ENCODE peak calls at places on chromosomes 4 and X, in six cellular contexts. One of them, this sample, is unnamed.

GRCh38 chr4:176319704-176320339 is at the start of gene SPCS3:
- DNase-seq in activated B cell treated with CpG ODN at 0.5 μM for 24 hours: peak
- DNase-seq in B cell: peak
- DNase-seq in body of pancreas: peak
- DNase-seq in GM23338: peak
- DNase-seq in progenitor cell of endocrine pancreas: peak
- DNase-seq in this sample: peak

GRCh38 chrX:31508338-31508737 is 436.5 kb upstream of the FTHL17 start:
- DNase-seq in body of pancreas: peak
- DNase-seq in B cell: no peak
- DNase-seq in GM23338: peak
- DNase-seq in activated B cell treated with CpG ODN at 0.5 μM for 24 hours: no peak
- DNase-seq in progenitor cell of endocrine pancreas: no peak
- DNase-seq in this sample: no peak

GRCh38 chr4:149293233-149293632 is 522.4 kb downstream of the IQCM start:
- DNase-seq in GM23338: no peak
- DNase-seq in activated B cell treated with CpG ODN at 0.5 μM for 24 hours: no peak
- DNase-seq in progenitor cell of endocrine pancreas: no peak
- DNase-seq in B cell: no peak
- DNase-seq in body of pancreas: no peak
- DNase-seq in this sample: no peak

GRCh38 chrX:115939070-115939469 is 231.5 kb upstream of the AGTR2 start:
- DNase-seq in B cell: no peak
- DNase-seq in progenitor cell of endocrine pancreas: no peak
- DNase-seq in GM23338: no peak
- DNase-seq in body of pancreas: no peak
- DNase-seq in activated B cell treated with CpG ODN at 0.5 μM for 24 hours: no peak
- DNase-seq in this sample: no peak

GRCh38 chr4:142607976-142608375 is 238.1 kb downstream of the INPP4B start:
- DNase-seq in activated B cell treated with CpG ODN at 0.5 μM for 24 hours: no peak
- DNase-seq in B cell: no peak
- DNase-seq in progenitor cell of endocrine pancreas: no peak
- DNase-seq in GM23338: no peak
- DNase-seq in body of pancreas: no peak
- DNase-seq in this sample: no peak

GRCh38 chr4:186936496-186937375 is 213.1 kb upstream of the FAT1 start:
- DNase-seq in progenitor cell of endocrine pancreas: no peak
- DNase-seq in B cell: no peak
- DNase-seq in activated B cell treated with CpG ODN at 0.5 μM for 24 hours: no peak
- DNase-seq in GM23338: no peak
- DNase-seq in body of pancreas: peak
- DNase-seq in this sample: no peak

GRCh38 chrX:123357941-123358340 is 173.9 kb downstream of the GRIA3 start:
- DNase-seq in body of pancreas: no peak
- DNase-seq in GM23338: no peak
- DNase-seq in progenitor cell of endocrine pancreas: no peak
- DNase-seq in activated B cell treated with CpG ODN at 0.5 μM for 24 hours: no peak
- DNase-seq in B cell: no peak
- DNase-seq in this sample: no peak

GRCh38 chrX:49273181-49273727 is 3.7 kb downstream of the PPP1R3F start:
- DNase-seq in body of pancreas: no peak
- DNase-seq in progenitor cell of endocrine pancreas: no peak
- DNase-seq in GM23338: no peak
- DNase-seq in B cell: no peak
- DNase-seq in activated B cell treated with CpG ODN at 0.5 μM for 24 hours: no peak
- DNase-seq in this sample: no peak

GRCh38 chrX:139554991-139555675 is 24.6 kb downstream of the F9 start:
- DNase-seq in B cell: no peak
- DNase-seq in body of pancreas: no peak
- DNase-seq in progenitor cell of endocrine pancreas: no peak
- DNase-seq in activated B cell treated with CpG ODN at 0.5 μM for 24 hours: no peak
- DNase-seq in GM23338: peak
- DNase-seq in this sample: no peak

GRCh38 chr4:142416121-142416520 is 430.0 kb downstream of the INPP4B start:
- DNase-seq in body of pancreas: no peak
- DNase-seq in progenitor cell of endocrine pancreas: no peak
- DNase-seq in activated B cell treated with CpG ODN at 0.5 μM for 24 hours: no peak
- DNase-seq in B cell: no peak
- DNase-seq in GM23338: no peak
- DNase-seq in this sample: no peak

GRCh38 chr4:81472249-81473085 is 760 bp upstream of the RASGEF1B start:
- DNase-seq in activated B cell treated with CpG ODN at 0.5 μM for 24 hours: no peak
- DNase-seq in body of pancreas: peak
- DNase-seq in GM23338: peak
- DNase-seq in B cell: peak
- DNase-seq in progenitor cell of endocrine pancreas: no peak
- DNase-seq in this sample: no peak

GRCh38 chrX:129842510-129843208 is 1.0 kb downstream of the ZDHHC9 start:
- DNase-seq in progenitor cell of endocrine pancreas: peak
- DNase-seq in B cell: no peak
- DNase-seq in body of pancreas: peak
- DNase-seq in activated B cell treated with CpG ODN at 0.5 μM for 24 hours: no peak
- DNase-seq in GM23338: peak
- DNase-seq in this sample: no peak

GRCh38 chr4:140884431-140885058 is 128.4 kb upstream of the TBC1D9 start:
- DNase-seq in progenitor cell of endocrine pancreas: no peak
- DNase-seq in B cell: peak
- DNase-seq in GM23338: peak
- DNase-seq in activated B cell treated with CpG ODN at 0.5 μM for 24 hours: no peak
- DNase-seq in body of pancreas: peak
- DNase-seq in this sample: no peak

GRCh38 chrX:135931644-135932487 is 38.4 kb downstream of the SAGE1 start:
- DNase-seq in progenitor cell of endocrine pancreas: peak
- DNase-seq in activated B cell treated with CpG ODN at 0.5 μM for 24 hours: peak
- DNase-seq in B cell: peak
- DNase-seq in GM23338: peak
- DNase-seq in body of pancreas: peak
- DNase-seq in this sample: no peak

GRCh38 chr4:111602848-111603247 is 542.4 kb upstream of the FAM241A start:
- DNase-seq in GM23338: peak
- DNase-seq in B cell: no peak
- DNase-seq in progenitor cell of endocrine pancreas: no peak
- DNase-seq in body of pancreas: no peak
- DNase-seq in activated B cell treated with CpG ODN at 0.5 μM for 24 hours: no peak
- DNase-seq in this sample: no peak

GRCh38 chr4:101621120-101621519 is 169.4 kb upstream of the BANK1 start:
- DNase-seq in activated B cell treated with CpG ODN at 0.5 μM for 24 hours: no peak
- DNase-seq in body of pancreas: no peak
- DNase-seq in progenitor cell of endocrine pancreas: no peak
- DNase-seq in B cell: no peak
- DNase-seq in GM23338: no peak
- DNase-seq in this sample: no peak

GRCh38 chr4:159197260-159197884 is 94.5 kb downstream of the RAPGEF2 start:
- DNase-seq in GM23338: no peak
- DNase-seq in progenitor cell of endocrine pancreas: no peak
- DNase-seq in activated B cell treated with CpG ODN at 0.5 μM for 24 hours: no peak
- DNase-seq in body of pancreas: no peak
- DNase-seq in B cell: no peak
- DNase-seq in this sample: no peak

GRCh38 chr4:124019749-124020549 is 623.4 kb downstream of the SPRY1 start:
- DNase-seq in body of pancreas: no peak
- DNase-seq in GM23338: no peak
- DNase-seq in activated B cell treated with CpG ODN at 0.5 μM for 24 hours: no peak
- DNase-seq in progenitor cell of endocrine pancreas: no peak
- DNase-seq in B cell: no peak
- DNase-seq in this sample: no peak

GRCh38 chrX:153935326-153935851 is 552 bp upstream of the NAA10 start:
- DNase-seq in progenitor cell of endocrine pancreas: no peak
- DNase-seq in activated B cell treated with CpG ODN at 0.5 μM for 24 hours: no peak
- DNase-seq in body of pancreas: no peak
- DNase-seq in GM23338: peak
- DNase-seq in B cell: no peak
- DNase-seq in this sample: no peak

GRCh38 chrX:32483534-32484136 is 727.7 kb downstream of the DMD start:
- DNase-seq in progenitor cell of endocrine pancreas: no peak
- DNase-seq in GM23338: peak
- DNase-seq in activated B cell treated with CpG ODN at 0.5 μM for 24 hours: no peak
- DNase-seq in body of pancreas: no peak
- DNase-seq in B cell: no peak
- DNase-seq in this sample: no peak

GRCh38 chrX:9312922-9313867 is 151.7 kb upstream of the TBL1X start:
- DNase-seq in B cell: peak
- DNase-seq in progenitor cell of endocrine pancreas: peak
- DNase-seq in activated B cell treated with CpG ODN at 0.5 μM for 24 hours: peak
- DNase-seq in body of pancreas: peak
- DNase-seq in GM23338: peak
- DNase-seq in this sample: peak

GRCh38 chrX:106619797-106620196 is 8.0 kb downstream of the RADX start:
- DNase-seq in GM23338: peak
- DNase-seq in B cell: no peak
- DNase-seq in progenitor cell of endocrine pancreas: no peak
- DNase-seq in body of pancreas: no peak
- DNase-seq in activated B cell treated with CpG ODN at 0.5 μM for 24 hours: no peak
- DNase-seq in this sample: no peak

GRCh38 chr4:159334461-159334860 is 231.6 kb downstream of the RAPGEF2 start:
- DNase-seq in activated B cell treated with CpG ODN at 0.5 μM for 24 hours: no peak
- DNase-seq in GM23338: no peak
- DNase-seq in progenitor cell of endocrine pancreas: no peak
- DNase-seq in body of pancreas: no peak
- DNase-seq in B cell: no peak
- DNase-seq in this sample: no peak

GRCh38 chr4:154617820-154618317 is 5.4 kb upstream of the FGG start:
- DNase-seq in body of pancreas: no peak
- DNase-seq in activated B cell treated with CpG ODN at 0.5 μM for 24 hours: no peak
- DNase-seq in GM23338: no peak
- DNase-seq in B cell: no peak
- DNase-seq in progenitor cell of endocrine pancreas: no peak
- DNase-seq in this sample: no peak

DNA sequence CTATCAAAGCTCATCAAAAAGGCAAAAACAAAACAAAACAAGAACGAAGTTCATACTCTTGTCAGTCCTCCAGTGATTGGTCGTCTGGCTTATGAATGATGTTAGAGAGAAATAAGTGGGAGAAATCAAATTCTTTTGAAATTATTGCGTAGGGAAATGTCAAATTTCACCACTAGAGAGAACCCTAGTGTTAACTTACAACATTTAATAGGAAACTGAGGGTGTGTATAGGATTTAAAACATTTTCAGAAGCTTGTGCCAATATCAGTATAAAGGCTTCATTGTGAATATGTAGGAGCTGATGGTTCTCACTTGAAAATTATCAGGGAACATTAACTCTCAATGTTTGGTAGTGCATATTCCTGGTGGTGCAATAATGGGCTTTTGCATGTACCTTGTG is 17.4 kb downstream of the ADH6 start:
- DNase-seq in GM23338: no peak
- DNase-seq in progenitor cell of endocrine pancreas: no peak
- DNase-seq in activated B cell treated with CpG ODN at 0.5 μM for 24 hours: no peak
- DNase-seq in B cell: no peak
- DNase-seq in body of pancreas: no peak
- DNase-seq in this sample: no peak
- TF ChIP-seq CTCF in GM23338: no peak
- TF ChIP-seq CTCF in progenitor cell of endocrine pancreas: no peak
- TF ChIP-seq CTCF in activated B cell treated with CpG ODN at 0.5 μM for 24 hours: no peak
- TF ChIP-seq CTCF in B cell: no peak
- TF ChIP-seq CTCF in body of pancreas: peak
- TF ChIP-seq CTCF in this sample: no peak

DNA sequence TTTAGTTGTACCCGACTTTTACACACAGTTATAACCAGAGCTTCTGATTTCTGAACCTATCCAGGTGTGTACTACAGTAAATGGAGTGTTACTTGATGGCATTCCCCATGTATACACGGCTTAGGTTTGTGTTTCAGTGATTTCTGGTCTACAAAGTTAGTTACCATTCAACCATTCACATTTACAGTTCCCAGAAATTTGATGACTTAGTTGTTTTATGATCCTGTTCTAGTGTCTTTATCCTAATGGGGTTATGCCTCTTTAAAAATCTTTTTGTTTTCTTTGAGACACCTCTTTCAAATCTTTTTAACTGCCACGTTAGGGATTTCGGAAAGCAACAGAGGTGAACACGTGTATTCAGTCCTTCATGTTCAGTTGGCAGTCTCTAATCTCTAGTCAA is 23.4 kb downstream of the CPEB2 start:
- DNase-seq in body of pancreas: no peak
- DNase-seq in B cell: no peak
- DNase-seq in GM23338: no peak
- DNase-seq in activated B cell treated with CpG ODN at 0.5 μM for 24 hours: no peak
- DNase-seq in progenitor cell of endocrine pancreas: no peak
- DNase-seq in this sample: no peak
- TF ChIP-seq CTCF in body of pancreas: no peak
- TF ChIP-seq CTCF in B cell: no peak
- TF ChIP-seq CTCF in GM23338: no peak
- TF ChIP-seq CTCF in activated B cell treated with CpG ODN at 0.5 μM for 24 hours: no peak
- TF ChIP-seq CTCF in progenitor cell of endocrine pancreas: no peak
- TF ChIP-seq CTCF in this sample: no peak

GRCh38 chrX:23557070-23557469 is 110.2 kb upstream of the PRDX4 start:
- DNase-seq in GM23338: no peak
- DNase-seq in activated B cell treated with CpG ODN at 0.5 μM for 24 hours: no peak
- DNase-seq in progenitor cell of endocrine pancreas: no peak
- DNase-seq in body of pancreas: no peak
- DNase-seq in B cell: no peak
- DNase-seq in this sample: no peak

GRCh38 chrX:23554304-23554703 is 113.0 kb upstream of the PRDX4 start:
- DNase-seq in activated B cell treated with CpG ODN at 0.5 μM for 24 hours: no peak
- DNase-seq in GM23338: peak
- DNase-seq in body of pancreas: peak
- DNase-seq in progenitor cell of endocrine pancreas: no peak
- DNase-seq in B cell: no peak
- DNase-seq in this sample: no peak

DNA sequence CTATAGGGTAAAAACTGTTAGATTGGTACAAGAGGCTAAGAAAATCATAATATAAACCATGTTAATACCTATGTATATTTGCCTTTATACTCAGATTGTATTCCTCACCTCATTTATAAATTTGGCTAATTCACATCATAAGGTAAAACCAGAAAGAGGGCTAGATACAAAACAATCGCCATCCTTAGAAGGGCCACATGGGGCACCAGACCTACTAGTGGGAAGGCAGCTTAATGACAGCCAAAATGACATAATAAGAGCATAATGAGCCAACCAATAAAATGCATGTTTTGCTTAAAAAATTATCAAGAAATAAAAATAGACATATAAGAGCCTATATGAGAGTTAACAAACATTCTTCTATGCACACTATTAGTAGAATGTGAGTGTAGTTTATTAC is 107.3 kb upstream of the PRDX4 start:
- DNase-seq in activated B cell treated with CpG ODN at 0.5 μM for 24 hours: no peak
- DNase-seq in GM23338: peak
- DNase-seq in progenitor cell of endocrine pancreas: no peak
- DNase-seq in B cell: no peak
- DNase-seq in body of pancreas: no peak
- DNase-seq in this sample: no peak
- TF ChIP-seq CTCF in activated B cell treated with CpG ODN at 0.5 μM for 24 hours: no peak
- TF ChIP-seq CTCF in GM23338: peak
- TF ChIP-seq CTCF in progenitor cell of endocrine pancreas: peak
- TF ChIP-seq CTCF in B cell: no peak
- TF ChIP-seq CTCF in body of pancreas: no peak
- TF ChIP-seq CTCF in this sample: no peak

GRCh38 chrX:20205927-20206708 is 60.6 kb downstream of the RPS6KA3 start:
- DNase-seq in B cell: no peak
- DNase-seq in activated B cell treated with CpG ODN at 0.5 μM for 24 hours: no peak
- DNase-seq in progenitor cell of endocrine pancreas: no peak
- DNase-seq in GM23338: no peak
- DNase-seq in body of pancreas: no peak
- DNase-seq in this sample: no peak
- TF ChIP-seq CTCF in B cell: no peak
- TF ChIP-seq CTCF in activated B cell treated with CpG ODN at 0.5 μM for 24 hours: no peak
- TF ChIP-seq CTCF in progenitor cell of endocrine pancreas: no peak
- TF ChIP-seq CTCF in GM23338: no peak
- TF ChIP-seq CTCF in body of pancreas: no peak
- TF ChIP-seq CTCF in this sample: no peak